ENCODE peak calls at places on chromosomes 3 and 15, in four cellular contexts. B is neural crest cell, C is body of pancreas, A is lower lobe of right lung. N is an unnamed sample.

GRCh38 chr15:83283813-83284562 is 476 bp downstream of the BNC1 start:
- DNase-seq in A (no peak), B (peak; percentile 22), C (no peak), N (no peak)

GRCh38 chr3:194472290-194472920 is 14.4 kb downstream of the ATP13A3 start:
- DNase-seq in C (no peak), A (no peak), B (no peak), N (peak; percentile 40)

GRCh38 chr3:58688563-58688962 is 22.0 kb upstream of the FAM3D start:
- DNase-seq in C (no peak), B (no peak), A (no peak), N (no peak)

GRCh38 chr3:142779591-142779990 is 55.8 kb downstream of the TRPC1 start:
- DNase-seq in C (no peak), A (no peak), B (no peak), N (no peak)

GRCh38 chr15:69509131-69509530 is 56.5 kb downstream of the RPLP1 start:
- DNase-seq in B (no peak), A (no peak), C (no peak), N (peak; percentile 42)

GRCh38 chr3:101719604-101720185 is 4.7 kb upstream of the CEP97 start:
- DNase-seq in C (no peak), B (no peak), A (no peak), N (no peak)

GRCh38 chr3:30659270-30660127 is 53.1 kb downstream of the TGFBR2 start:
- DNase-seq in B (no peak), A (no peak), C (no peak), N (no peak)

GRCh38 chr15:42348083-42348482 is 11.2 kb upstream of the CAPN3 start:
- DNase-seq in C (no peak), B (no peak), A (no peak), N (no peak)

GRCh38 chr3:55708242-55708641 is 221.1 kb upstream of the WNT5A start:
- DNase-seq in A (no peak), C (no peak), B (no peak), N (no peak)

GRCh38 chr3:38588995-38589937 is 60.2 kb downstream of the SCN5A start:
- DNase-seq in B (no peak), C (no peak), A (peak; percentile 23), N (no peak)

GRCh38 chr3:69770219-69770618 is 31.0 kb downstream of the MITF start:
- DNase-seq in B (no peak), C (no peak), A (no peak), N (no peak)

GRCh38 chr3:126245811-126246727 is 65.7 kb upstream of the ALDH1L1 start:
- DNase-seq in A (no peak), C (peak; percentile 69), B (peak; percentile 48), N (peak; percentile 60)

GRCh38 chr3:130081371-130081881 is at the start of gene ALG1L2:
- DNase-seq in A (no peak), B (no peak), C (no peak), N (no peak)

GRCh38 chr15:80418892-80419537 is 14.8 kb downstream of the ARNT2 start:
- DNase-seq in A (no peak), C (peak; percentile 35), B (peak; percentile 9), N (peak; percentile 22)

GRCh38 chr3:145094355-145094941 is 1066.5 kb downstream of the PLOD2 start:
- DNase-seq in B (no peak), C (no peak), A (no peak), N (no peak)

GRCh38 chr3:52679139-52679538 is 6.6 kb downstream of the PBRM1 start:
- DNase-seq in C (no peak), A (no peak), B (no peak), N (no peak)

GRCh38 chr3:190272747-190273146 is 49.5 kb downstream of the CLDN1 start:
- DNase-seq in B (no peak), C (no peak), A (no peak), N (no peak)

GRCh38 chr15:76945494-76945893 is 13.9 kb downstream of the RCN2 start:
- DNase-seq in C (no peak), B (no peak), A (no peak), N (no peak)

GRCh38 chr3:142964150-142964498 is 650 bp upstream of the PAQR9 start:
- DNase-seq in B (peak; percentile 20), A (no peak), C (no peak), N (no peak)

GRCh38 chr15:62758126-62758951 is 284.2 kb upstream of the TPM1 start:
- DNase-seq in B (no peak), A (no peak), C (peak; percentile 34), N (no peak)

GRCh38 chr3:23203651-23204111 is 554 bp downstream of the UBE2E2 start:
- DNase-seq in B (peak; percentile 18), C (peak; percentile 23), A (peak; percentile 50), N (peak; percentile 30)

GRCh38 chr15:75693501-75694240 is 19.0 kb downstream of the CSPG4 start:
- DNase-seq in A (no peak), B (no peak), C (no peak), N (no peak)

GRCh38 chr3:184262166-184262926 is 993 bp upstream of the CAMK2N2 start:
- DNase-seq in B (no peak), A (no peak), C (peak; percentile 90), N (peak; percentile 56)

GRCh38 chr15:63870403-63871209 is 36.9 kb upstream of the HERC1 start:
- DNase-seq in A (no peak), B (no peak), C (no peak), N (no peak)

GRCh38 chr3:197196192-197196591 is 102.2 kb downstream of the DLG1 start:
- DNase-seq in C (no peak), B (no peak), A (no peak), N (no peak)

GRCh38 chr3:16987141-16987540 is 102.4 kb downstream of the PLCL2 start:
- DNase-seq in A (no peak), B (no peak), C (peak; percentile 21), N (no peak)

GRCh38 chr3:159929181-159929893 is 59.3 kb upstream of the IL12A start:
- DNase-seq in A (peak; percentile 46), B (no peak), C (no peak), N (no peak)

GRCh38 chr3:112302061-112302830 is 8.2 kb upstream of the SLC9C1 start:
- DNase-seq in A (no peak), B (peak; percentile 26), C (no peak), N (no peak)

GRCh38 chr3:104514776-104515175 is 851.9 kb upstream of the ALCAM start:
- DNase-seq in C (no peak), A (no peak), B (no peak), N (no peak)

GRCh38 chr3:126678691-126679317 is 23.9 kb upstream of the TXNRD3 start:
- DNase-seq in A (no peak), B (no peak), C (no peak), N (no peak)

GRCh38 chr3:150038830-150039229 is 68.1 kb upstream of the PFN2 start:
- DNase-seq in B (no peak), A (no peak), C (peak; percentile 27), N (no peak)

GRCh38 chr3:127182446-127182845 is 10.5 kb upstream of the PRR23E start:
- DNase-seq in C (no peak), B (no peak), A (no peak), N (no peak)

GRCh38 chr3:42852443-42852842 is 23.2 kb downstream of the CYP8B1 start:
- DNase-seq in C (no peak), A (no peak), B (no peak), N (no peak)

GRCh38 chr15:83446904-83447708 is at the start of gene SH3GL3:
- DNase-seq in B (peak; percentile 76), A (peak; percentile 90), C (peak; percentile 76), N (peak; percentile 80)

GRCh38 chr3:48402281-48402732 is 27.6 kb downstream of the PLXNB1 start:
- DNase-seq in B (no peak), A (peak; percentile 64), C (peak; percentile 51), N (peak; percentile 17)

DNA sequence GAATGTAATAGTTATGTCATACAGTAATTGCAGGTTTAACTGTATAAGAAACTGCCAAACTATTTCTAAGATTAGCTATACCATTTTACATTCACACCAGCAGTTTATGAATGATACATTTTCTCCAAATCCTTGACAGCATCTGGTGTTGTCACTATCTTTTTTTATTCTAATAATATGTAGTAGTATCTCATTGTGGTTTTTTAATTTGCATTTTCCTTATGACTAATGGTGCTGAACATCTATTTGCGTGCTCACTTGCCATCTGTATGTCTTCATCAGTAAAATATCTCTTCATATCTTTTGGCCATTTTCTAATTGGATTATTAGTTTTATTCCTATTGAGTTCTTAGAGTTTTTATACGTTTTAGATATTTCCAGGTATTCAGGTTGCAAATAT is 994.0 kb upstream of the SEMA6D start:
- DNase-seq in B (no peak), C (no peak), A (no peak), N (no peak)
- TF ChIP-seq CTCF in B (no peak), C (no peak), A (no peak), N (no peak)

GRCh38 chr3:141487419-141488345 is 855 bp downstream of the RASA2 start:
- DNase-seq in A (peak; percentile 91), C (peak; percentile 79), B (peak; percentile 61), N (peak; percentile 95)
- TF ChIP-seq CTCF in A (no peak), C (no peak), B (no peak), N (no peak)

GRCh38 chr3:14839236-14839635 is 20.5 kb downstream of the FGD5 start:
- DNase-seq in A (no peak), B (no peak), C (no peak), N (peak; percentile 7)
- TF ChIP-seq CTCF in A (no peak), B (no peak), C (no peak), N (no peak)

GRCh38 chr15:34721802-34722795 is 32.7 kb downstream of the GJD2 start:
- DNase-seq in B (peak; percentile 48), C (no peak), A (no peak), N (no peak)
- TF ChIP-seq CTCF in B (no peak), C (no peak), A (no peak), N (no peak)

DNA sequence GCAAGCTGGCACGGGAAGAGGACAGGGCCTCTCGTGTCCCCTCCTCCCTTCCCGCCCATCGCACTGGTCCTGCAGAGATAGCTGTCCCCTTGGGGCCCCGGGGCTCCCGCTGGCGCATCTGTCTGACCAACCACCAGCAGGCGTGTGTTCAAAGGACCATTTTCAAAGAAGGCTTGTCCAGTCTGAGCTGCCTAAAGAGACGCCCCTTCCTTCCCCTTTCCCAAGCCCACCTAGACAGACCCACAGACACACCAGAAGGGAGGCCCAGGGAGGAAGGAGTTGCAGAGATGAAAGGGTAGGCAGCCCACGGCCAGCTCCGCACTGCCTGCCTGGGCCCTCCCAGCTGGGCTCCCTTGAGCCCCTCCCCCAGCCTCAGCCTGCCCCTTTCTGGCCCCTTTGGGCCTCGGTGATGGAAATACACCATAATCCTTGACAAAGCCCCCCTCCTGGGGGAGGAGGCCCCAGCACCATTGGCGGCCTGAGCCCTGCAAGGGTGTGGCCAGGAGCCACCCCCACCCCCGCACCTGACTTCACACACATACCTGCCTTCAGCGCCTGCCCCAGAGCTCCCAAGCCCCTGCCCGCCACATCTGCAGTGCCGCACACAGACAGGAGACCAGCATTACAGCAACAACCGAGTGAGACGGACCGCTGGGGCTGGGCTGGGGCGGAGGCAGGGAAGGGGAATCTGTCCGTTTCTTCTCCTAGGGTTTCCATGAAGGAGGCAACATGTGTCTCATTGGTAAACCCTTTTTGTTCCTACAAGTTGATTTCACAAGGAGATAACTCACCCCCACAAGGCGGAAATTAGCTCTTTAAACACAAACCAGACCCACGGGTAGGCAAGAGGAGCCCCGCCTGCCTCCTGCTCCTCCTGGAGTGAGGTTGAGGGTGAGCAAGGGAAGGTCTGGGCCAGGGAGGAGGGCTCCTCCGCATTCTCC is at the start of gene STRA6:
- DNase-seq in B (peak; percentile 70), C (no peak), A (no peak), N (peak; percentile 42)
- TF ChIP-seq CTCF in B (no peak), C (no peak), A (no peak), N (no peak)

GRCh38 chr15:44427756-44428724 is 611 bp downstream of the CTDSPL2 start:
- DNase-seq in A (no peak), C (no peak), B (no peak), N (no peak)
- TF ChIP-seq CTCF in A (no peak), C (no peak), B (peak; percentile 53), N (no peak)